ENCODE peak calls at places on chromosomes 11 and 22, in five cellular contexts. One of them, this sample, is unnamed.

GRCh38 chr11:130452941-130453340 is 4.5 kb downstream of the ADAMTS15 start:
- DNase-seq in fibroblast of lung: no peak
- DNase-seq in tibial artery: no peak
- DNase-seq in pancreas: no peak
- DNase-seq in stomach: no peak
- DNase-seq in this sample: no peak

GRCh38 chr11:65124480-65125196 is 2.5 kb downstream of the MRPL49 start:
- DNase-seq in fibroblast of lung: no peak
- DNase-seq in tibial artery: no peak
- DNase-seq in pancreas: no peak
- DNase-seq in stomach: no peak
- DNase-seq in this sample: no peak

GRCh38 chr11:14974021-14974698 is 2.0 kb upstream of the CALCA start:
- DNase-seq in fibroblast of lung: no peak
- DNase-seq in tibial artery: no peak
- DNase-seq in pancreas: no peak
- DNase-seq in stomach: no peak
- DNase-seq in this sample: no peak

GRCh38 chr11:130719516-130719915 is 196.8 kb downstream of the SNX19 start:
- DNase-seq in fibroblast of lung: peak; percentile 42
- DNase-seq in tibial artery: no peak
- DNase-seq in pancreas: no peak
- DNase-seq in stomach: no peak
- DNase-seq in this sample: no peak

GRCh38 chr11:119764108-119764874 is 35.3 kb upstream of the NECTIN1 start:
- DNase-seq in fibroblast of lung: peak; percentile 18
- DNase-seq in tibial artery: peak; percentile 45
- DNase-seq in pancreas: peak; percentile 82
- DNase-seq in stomach: no peak
- DNase-seq in this sample: peak; percentile 17

GRCh38 chr22:17562906-17563870 is at the start of gene SLC25A18:
- DNase-seq in fibroblast of lung: peak; percentile 55
- DNase-seq in tibial artery: peak; percentile 45
- DNase-seq in pancreas: no peak
- DNase-seq in stomach: no peak
- DNase-seq in this sample: peak; percentile 73

GRCh38 chr11:22957890-22958289 is 97.6 kb upstream of the CCDC179 start:
- DNase-seq in fibroblast of lung: no peak
- DNase-seq in tibial artery: no peak
- DNase-seq in pancreas: no peak
- DNase-seq in stomach: no peak
- DNase-seq in this sample: no peak

GRCh38 chr22:23225724-23226496 is 45.6 kb downstream of the BCR start:
- DNase-seq in fibroblast of lung: peak; percentile 64
- DNase-seq in tibial artery: peak; percentile 78
- DNase-seq in pancreas: no peak
- DNase-seq in stomach: peak; percentile 74
- DNase-seq in this sample: no peak

GRCh38 chr11:10455637-10456487 is 798 bp downstream of the AMPD3 start:
- DNase-seq in fibroblast of lung: peak; percentile 59
- DNase-seq in tibial artery: peak; percentile 55
- DNase-seq in pancreas: no peak
- DNase-seq in stomach: peak; percentile 70
- DNase-seq in this sample: peak; percentile 36

GRCh38 chr11:1878134-1879031 is 13.3 kb downstream of the PRR33 start:
- DNase-seq in fibroblast of lung: no peak
- DNase-seq in tibial artery: peak; percentile 19
- DNase-seq in pancreas: peak; percentile 30
- DNase-seq in stomach: no peak
- DNase-seq in this sample: no peak

GRCh38 chr11:114269498-114269897 is 26.7 kb upstream of the NNMT start:
- DNase-seq in fibroblast of lung: no peak
- DNase-seq in tibial artery: no peak
- DNase-seq in pancreas: no peak
- DNase-seq in stomach: no peak
- DNase-seq in this sample: no peak

GRCh38 chr22:47259049-47259448 is 496.6 kb downstream of the TBC1D22A start:
- DNase-seq in fibroblast of lung: no peak
- DNase-seq in tibial artery: no peak
- DNase-seq in pancreas: no peak
- DNase-seq in stomach: no peak
- DNase-seq in this sample: no peak

GRCh38 chr11:126122863-126123262 is 60.2 kb upstream of the CDON start:
- DNase-seq in fibroblast of lung: no peak
- DNase-seq in tibial artery: no peak
- DNase-seq in pancreas: no peak
- DNase-seq in stomach: no peak
- DNase-seq in this sample: no peak

GRCh38 chr11:95831198-95831883 is 41.0 kb downstream of the CEP57 start:
- DNase-seq in fibroblast of lung: peak; percentile 78
- DNase-seq in tibial artery: no peak
- DNase-seq in pancreas: no peak
- DNase-seq in stomach: no peak
- DNase-seq in this sample: no peak

GRCh38 chr11:129846508-129847335 is 31.1 kb downstream of the TMEM45B start:
- DNase-seq in fibroblast of lung: peak; percentile 91
- DNase-seq in tibial artery: no peak
- DNase-seq in pancreas: no peak
- DNase-seq in stomach: no peak
- DNase-seq in this sample: no peak

GRCh38 chr11:67556244-67556643 is 27.4 kb upstream of the GSTP1 start:
- DNase-seq in fibroblast of lung: no peak
- DNase-seq in tibial artery: no peak
- DNase-seq in pancreas: no peak
- DNase-seq in stomach: no peak
- DNase-seq in this sample: no peak

GRCh38 chr11:131582021-131582531 is 211.7 kb downstream of the NTM start:
- DNase-seq in fibroblast of lung: no peak
- DNase-seq in tibial artery: no peak
- DNase-seq in pancreas: no peak
- DNase-seq in stomach: no peak
- DNase-seq in this sample: no peak

GRCh38 chr22:36144886-36145541 is 15.5 kb downstream of the APOL3 start:
- DNase-seq in fibroblast of lung: peak; percentile 83
- DNase-seq in tibial artery: peak; percentile 63
- DNase-seq in pancreas: peak; percentile 49
- DNase-seq in stomach: peak; percentile 70
- DNase-seq in this sample: no peak

GRCh38 chr22:36145881-36146280 is 14.7 kb downstream of the APOL3 start:
- DNase-seq in fibroblast of lung: no peak
- DNase-seq in tibial artery: no peak
- DNase-seq in pancreas: no peak
- DNase-seq in stomach: no peak
- DNase-seq in this sample: no peak

GRCh38 chr22:36149464-36149863 is 11.1 kb downstream of the APOL3 start:
- DNase-seq in fibroblast of lung: peak; percentile 24
- DNase-seq in tibial artery: peak; percentile 34
- DNase-seq in pancreas: no peak
- DNase-seq in stomach: no peak
- DNase-seq in this sample: no peak

GRCh38 chr22:36148411-36148810 is 12.1 kb downstream of the APOL3 start:
- DNase-seq in fibroblast of lung: no peak
- DNase-seq in tibial artery: peak; percentile 16
- DNase-seq in pancreas: no peak
- DNase-seq in stomach: peak; percentile 1
- DNase-seq in this sample: no peak

DNA sequence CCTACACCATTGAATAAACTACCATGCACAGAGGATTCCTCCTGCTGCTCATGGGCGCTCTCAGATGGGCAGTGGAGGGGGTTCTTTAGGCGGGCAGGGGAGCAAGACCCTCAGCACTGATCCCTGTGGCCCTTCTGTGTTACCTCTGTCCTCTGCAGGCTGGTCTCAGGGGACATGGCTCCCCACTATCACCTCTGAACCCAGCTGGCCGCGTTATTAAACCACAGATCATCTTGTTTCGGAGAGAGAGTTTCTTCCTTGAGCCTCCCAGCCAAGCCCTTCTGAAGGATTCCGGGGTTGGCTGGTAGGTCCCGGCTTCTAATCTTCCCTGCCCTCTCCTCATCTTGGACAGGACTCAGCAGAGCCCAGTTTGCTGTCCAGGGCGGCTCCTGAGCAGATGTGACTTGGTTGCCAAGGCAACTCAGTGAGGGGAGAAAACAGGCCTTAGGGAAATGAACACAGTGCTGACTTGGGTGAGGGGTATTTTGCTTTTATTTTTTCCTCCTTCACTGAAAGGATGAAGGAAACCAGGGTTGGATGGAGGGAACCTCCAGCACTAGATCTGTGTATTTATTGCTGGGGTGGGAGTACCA is 13.3 kb downstream of the APOL3 start:
- DNase-seq in fibroblast of lung: no peak
- DNase-seq in tibial artery: peak; percentile 19
- DNase-seq in pancreas: no peak
- DNase-seq in stomach: no peak
- DNase-seq in this sample: no peak
- H3K27ac ChIP-seq in fibroblast of lung: no peak overlapping the region
- H3K27ac ChIP-seq in tibial artery: no peak overlapping the region
- H3K27ac ChIP-seq in pancreas: no peak overlapping the region
- H3K27ac ChIP-seq in stomach: no peak overlapping the region
- H3K27ac ChIP-seq in this sample: no peak overlapping the region

DNA sequence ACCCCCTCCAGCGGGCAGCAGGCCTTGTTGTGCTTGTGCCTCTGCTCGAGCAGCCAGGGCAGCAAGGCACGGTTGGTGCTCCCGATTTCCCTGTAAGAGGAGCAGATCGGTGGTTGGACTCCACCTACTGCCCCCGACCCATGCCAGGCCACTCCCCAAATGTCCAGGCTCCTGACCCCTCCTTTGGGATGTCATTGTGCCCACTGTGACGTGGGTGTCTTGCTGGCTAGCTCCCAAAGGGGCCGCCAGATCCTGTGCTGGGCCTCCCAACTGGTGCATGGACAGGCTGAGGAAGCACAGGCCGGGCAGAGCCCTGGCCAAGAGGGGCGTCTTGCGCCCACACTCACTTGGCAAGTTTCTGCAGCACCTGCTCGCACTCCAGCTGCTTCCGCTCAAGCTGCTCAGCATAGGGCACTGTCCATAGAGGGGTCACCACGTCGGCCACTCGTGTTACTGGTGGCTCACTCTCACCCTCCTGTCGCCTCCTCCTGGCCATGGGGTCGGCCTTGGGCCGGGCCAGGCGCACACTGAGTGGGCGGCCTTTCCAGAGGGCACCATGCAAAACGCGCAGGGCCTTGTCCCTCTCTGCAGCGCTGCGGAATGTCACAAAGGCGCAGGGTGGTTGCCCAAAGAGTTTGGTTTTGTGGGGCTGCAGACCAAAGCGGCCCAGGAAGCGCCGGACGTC is at the start of gene RANBP1:
- DNase-seq in fibroblast of lung: no peak
- DNase-seq in tibial artery: no peak
- DNase-seq in pancreas: peak; percentile 60
- DNase-seq in stomach: no peak
- DNase-seq in this sample: no peak
- H3K27ac ChIP-seq in fibroblast of lung: peak within 1 kb of the TSS; percentile 91
- H3K27ac ChIP-seq in tibial artery: peak within 1 kb of the TSS; percentile 88
- H3K27ac ChIP-seq in pancreas: peak within 1 kb of the TSS; percentile 84
- H3K27ac ChIP-seq in stomach: peak within 1 kb of the TSS; percentile 87
- H3K27ac ChIP-seq in this sample: peak within 1 kb of the TSS; percentile 84

GRCh38 chr22:25763239-25763777 is 21.3 kb downstream of the MYO18B start:
- DNase-seq in fibroblast of lung: no peak
- DNase-seq in tibial artery: no peak
- DNase-seq in pancreas: no peak
- DNase-seq in stomach: no peak
- DNase-seq in this sample: no peak
- H3K27ac ChIP-seq in fibroblast of lung: no peak overlapping the region
- H3K27ac ChIP-seq in tibial artery: no peak overlapping the region
- H3K27ac ChIP-seq in pancreas: no peak overlapping the region
- H3K27ac ChIP-seq in stomach: no peak overlapping the region
- H3K27ac ChIP-seq in this sample: no peak overlapping the region

GRCh38 chr22:45201678-45202332 is 38.1 kb downstream of the NUP50 start:
- DNase-seq in fibroblast of lung: peak; percentile 91
- DNase-seq in tibial artery: no peak
- DNase-seq in pancreas: peak; percentile 8
- DNase-seq in stomach: no peak
- DNase-seq in this sample: no peak

GRCh38 chr22:45204241-45204640 is 36.5 kb downstream of the KIAA0930 start:
- DNase-seq in fibroblast of lung: no peak
- DNase-seq in tibial artery: no peak
- DNase-seq in pancreas: peak; percentile 16
- DNase-seq in stomach: no peak
- DNase-seq in this sample: no peak

GRCh38 chr22:45200862-45201511 is 37.3 kb downstream of the NUP50 start:
- DNase-seq in fibroblast of lung: peak; percentile 78
- DNase-seq in tibial artery: no peak
- DNase-seq in pancreas: peak; percentile 13
- DNase-seq in stomach: no peak
- DNase-seq in this sample: no peak

GRCh38 chr22:45203150-45203974 is 37.3 kb downstream of the KIAA0930 start:
- DNase-seq in fibroblast of lung: no peak
- DNase-seq in tibial artery: no peak
- DNase-seq in pancreas: peak; percentile 24
- DNase-seq in stomach: no peak
- DNase-seq in this sample: no peak

DNA sequence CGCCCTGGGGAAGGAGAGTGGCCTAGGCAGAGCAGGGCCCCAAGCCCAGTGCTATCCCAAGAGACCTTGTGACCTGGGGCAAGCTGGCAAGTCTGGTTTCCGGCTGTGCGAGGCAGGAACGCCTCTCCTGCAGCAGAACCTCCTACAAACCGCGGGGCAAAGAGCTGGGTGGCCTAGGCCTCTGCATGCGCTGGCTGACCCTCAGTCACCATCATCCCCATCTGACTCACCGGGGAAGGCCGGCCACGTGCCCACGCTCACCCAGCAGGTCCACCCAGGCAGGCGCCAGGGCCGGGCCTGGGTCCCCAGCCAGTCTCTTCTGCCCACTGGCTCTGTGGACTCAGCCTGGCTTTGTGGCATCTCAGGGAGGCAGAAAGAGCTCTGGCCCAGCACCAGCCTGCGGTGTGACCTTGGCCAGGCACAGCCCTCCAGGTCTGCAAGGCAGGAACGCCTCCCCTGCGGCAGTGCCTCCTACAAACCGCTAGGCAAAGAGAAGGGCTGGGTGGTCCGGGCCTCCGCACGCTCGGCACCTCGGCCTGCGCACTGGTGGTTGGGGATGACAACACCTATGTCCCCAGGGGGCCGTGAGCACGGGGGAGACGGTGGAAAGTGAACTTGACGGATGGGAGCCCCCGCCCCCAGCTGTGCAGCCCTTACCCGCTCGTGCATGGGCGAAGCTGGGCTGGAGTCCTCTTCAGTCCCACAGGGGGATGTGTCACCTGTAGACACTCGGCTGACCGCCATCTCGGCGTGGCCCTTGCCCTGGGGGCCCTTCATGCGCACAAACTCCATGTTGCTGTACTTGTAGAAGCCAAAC is 38.2 kb downstream of the KIAA0930 start:
- DNase-seq in fibroblast of lung: no peak
- DNase-seq in tibial artery: no peak
- DNase-seq in pancreas: no peak
- DNase-seq in stomach: no peak
- DNase-seq in this sample: no peak
- H3K27ac ChIP-seq in fibroblast of lung: no peak overlapping the region
- H3K27ac ChIP-seq in tibial artery: no peak overlapping the region
- H3K27ac ChIP-seq in pancreas: no peak overlapping the region
- H3K27ac ChIP-seq in stomach: no peak overlapping the region
- H3K27ac ChIP-seq in this sample: no peak overlapping the region